ENCODE peak calls at places on chromosomes 4 and X, in eight cellular contexts. I is neural crest cell; T is NCI-H524; D is GM13976; Y is AG04450; M is stimulated activated CD4-positive, alpha-beta T cell treated with anti-CD3 and anti-CD28 coated beads, Interleukin-4, amount 100 ng/mL, for 1 hour; L is stimulated activated CD8-positive, alpha-beta memory T cell treated with anti-CD3 and anti-CD28 coated beads, Interleukin-2, amount 100 ng/mL, for 48 hours; E is hippocampal formation. J is an unnamed sample.

GRCh38 chrX:9327747-9328145 is 137.1 kb upstream of the TBL1X start:
- DNase-seq in I (no peak), T (no peak), D (no peak), Y (no peak), M (no peak), L (no peak), E (no peak), J (no peak)

GRCh38 chrX:53356186-53356585 is 66.3 kb downstream of the SMC1A start:
- DNase-seq in I (peak), T (no peak), D (no peak), Y (no peak), M (no peak), L (no peak), E (no peak), J (no peak)

GRCh38 chr4:60249784-60250183 is 950.3 kb upstream of the ADGRL3 start:
- DNase-seq in I (no peak), T (no peak), D (no peak), Y (no peak), M (no peak), L (no peak), E (no peak), J (no peak)

GRCh38 chrX:40299028-40299479 is 201.3 kb upstream of the BCOR start:
- DNase-seq in I (peak), T (peak), D (no peak), Y (no peak), M (no peak), L (no peak), E (no peak), J (no peak)

GRCh38 chr4:25011135-25011866 is 19.4 kb downstream of the LGI2 start:
- DNase-seq in I (no peak), T (no peak), D (no peak), Y (no peak), M (no peak), L (no peak), E (no peak), J (no peak)

GRCh38 chrX:125289920-125290319 is 29.8 kb upstream of the TEX13C start:
- DNase-seq in I (no peak), T (no peak), D (no peak), Y (no peak), M (no peak), L (no peak), E (no peak), J (no peak)

GRCh38 chrX:41184312-41184711 is 99.1 kb downstream of the USP9X start:
- DNase-seq in I (no peak), T (no peak), D (peak), Y (no peak), M (no peak), L (no peak), E (no peak), J (peak)

GRCh38 chr4:29861307-29861706 is 858.9 kb upstream of the PCDH7 start:
- DNase-seq in I (no peak), T (no peak), D (no peak), Y (no peak), M (no peak), L (no peak), E (no peak), J (no peak)

GRCh38 chr4:99815597-99816011 is 1.0 kb upstream of the DAPP1 start:
- DNase-seq in I (no peak), T (no peak), D (no peak), Y (no peak), M (no peak), L (no peak), E (no peak), J (no peak)

GRCh38 chr4:38237139-38237538 is 276.9 kb downstream of the PTTG2 start:
- DNase-seq in I (no peak), T (no peak), D (no peak), Y (peak), M (no peak), L (no peak), E (no peak), J (no peak)

GRCh38 chrX:107940095-107940494 is 42.1 kb downstream of the TEX13B start:
- DNase-seq in I (no peak), T (no peak), D (no peak), Y (no peak), M (no peak), L (no peak), E (no peak), J (no peak)

GRCh38 chr4:138341739-138342415 is 99.7 kb upstream of the SLC7A11 start:
- DNase-seq in I (no peak), T (no peak), D (no peak), Y (no peak), M (no peak), L (no peak), E (no peak), J (no peak)

GRCh38 chr4:1409806-1410425 is 3.7 kb upstream of the NKX1-1 start:
- DNase-seq in I (no peak), T (no peak), D (peak), Y (no peak), M (no peak), L (no peak), E (no peak), J (no peak)

GRCh38 chr4:153112071-153112460 is 92.2 kb upstream of the TRIM2 start:
- DNase-seq in I (no peak), T (no peak), D (no peak), Y (no peak), M (peak), L (no peak), E (no peak), J (no peak)

GRCh38 chr4:103443324-103443723 is 245.2 kb upstream of the CENPE start:
- DNase-seq in I (no peak), T (no peak), D (no peak), Y (no peak), M (no peak), L (no peak), E (no peak), J (no peak)

GRCh38 chr4:127165971-127166370 is 466.8 kb upstream of the INTU start:
- DNase-seq in I (no peak), T (no peak), D (no peak), Y (no peak), M (no peak), L (no peak), E (no peak), J (no peak)

GRCh38 chr4:18980516-18981233 is 959.1 kb upstream of the LCORL start:
- DNase-seq in I (no peak), T (no peak), D (no peak), Y (no peak), M (no peak), L (no peak), E (no peak), J (peak)

GRCh38 chrX:19563327-19563726 is 48.0 kb upstream of the MAP3K15 start:
- DNase-seq in I (no peak), T (no peak), D (no peak), Y (no peak), M (no peak), L (no peak), E (no peak), J (no peak)

GRCh38 chr4:42865572-42866189 is 26.8 kb upstream of the GRXCR1 start:
- DNase-seq in I (peak), T (peak), D (peak), Y (no peak), M (peak), L (no peak), E (peak), J (peak)

GRCh38 chr4:84568496-84568895 is 14.4 kb upstream of the CDS1 start:
- DNase-seq in I (no peak), T (no peak), D (no peak), Y (no peak), M (no peak), L (no peak), E (no peak), J (no peak)

GRCh38 chr4:148030486-148030885 is 298.6 kb downstream of the ARHGAP10 start:
- DNase-seq in I (no peak), T (no peak), D (no peak), Y (peak), M (no peak), L (no peak), E (no peak), J (no peak)

GRCh38 chr4:1871471-1872021 is 353 bp downstream of the NSD2 start:
- DNase-seq in I (peak), T (peak), D (peak), Y (no peak), M (no peak), L (no peak), E (no peak), J (no peak)

GRCh38 chrX:18566748-18567147 is 105.2 kb downstream of the RS1 start:
- DNase-seq in I (no peak), T (no peak), D (no peak), Y (no peak), M (no peak), L (no peak), E (no peak), J (no peak)

GRCh38 chr4:176383273-176384077 is 63.7 kb downstream of the SPCS3 start:
- DNase-seq in I (no peak), T (peak), D (no peak), Y (no peak), M (no peak), L (no peak), E (no peak), J (no peak)

GRCh38 chr4:185171373-185172071 is 28.5 kb downstream of the SLC25A4 start:
- DNase-seq in I (no peak), T (no peak), D (no peak), Y (no peak), M (no peak), L (no peak), E (no peak), J (no peak)